ENCODE peak calls at places on chromosomes 13 and 19, in ten cellular contexts. One of them, this sample, is unnamed.

GRCh38 chr13:21913010-21913409 is 242.1 kb downstream of the FGF9 start:
- DNase-seq in cardiac muscle cell: no peak
- DNase-seq in left ventricle myocardium inferior: no peak
- DNase-seq in suprapubic skin: no peak
- DNase-seq in ovary: no peak
- DNase-seq in thoracic aorta: no peak
- DNase-seq in keratinocyte: no peak
- DNase-seq in breast epithelium: no peak
- DNase-seq in neural progenitor cell: peak
- DNase-seq in IMR-90: peak
- DNase-seq in this sample: no peak

GRCh38 chr19:870963-871401 is 11.5 kb downstream of the CFD start:
- DNase-seq in cardiac muscle cell: peak
- DNase-seq in left ventricle myocardium inferior: peak
- DNase-seq in suprapubic skin: no peak
- DNase-seq in ovary: peak
- DNase-seq in thoracic aorta: no peak
- DNase-seq in keratinocyte: no peak
- DNase-seq in breast epithelium: no peak
- DNase-seq in neural progenitor cell: no peak
- DNase-seq in IMR-90: peak
- DNase-seq in this sample: no peak

GRCh38 chr13:46172531-46172991 is 9.4 kb downstream of the LCP1 start:
- DNase-seq in cardiac muscle cell: no peak
- DNase-seq in left ventricle myocardium inferior: no peak
- DNase-seq in suprapubic skin: no peak
- DNase-seq in ovary: no peak
- DNase-seq in thoracic aorta: no peak
- DNase-seq in keratinocyte: no peak
- DNase-seq in breast epithelium: no peak
- DNase-seq in neural progenitor cell: no peak
- DNase-seq in IMR-90: no peak
- DNase-seq in this sample: no peak

GRCh38 chr13:108895220-108895704 is 265.9 kb downstream of the MYO16 start:
- DNase-seq in cardiac muscle cell: peak
- DNase-seq in left ventricle myocardium inferior: no peak
- DNase-seq in suprapubic skin: no peak
- DNase-seq in ovary: no peak
- DNase-seq in thoracic aorta: no peak
- DNase-seq in keratinocyte: no peak
- DNase-seq in breast epithelium: no peak
- DNase-seq in neural progenitor cell: peak
- DNase-seq in IMR-90: peak
- DNase-seq in this sample: no peak

GRCh38 chr13:62040806-62041205 is 625.2 kb upstream of the PCDH20 start:
- DNase-seq in cardiac muscle cell: no peak
- DNase-seq in left ventricle myocardium inferior: no peak
- DNase-seq in suprapubic skin: no peak
- DNase-seq in ovary: no peak
- DNase-seq in thoracic aorta: no peak
- DNase-seq in keratinocyte: no peak
- DNase-seq in breast epithelium: no peak
- DNase-seq in neural progenitor cell: no peak
- DNase-seq in IMR-90: no peak
- DNase-seq in this sample: no peak

GRCh38 chr13:25982908-25983307 is 68.9 kb downstream of the SHISA2 start:
- DNase-seq in cardiac muscle cell: no peak
- DNase-seq in left ventricle myocardium inferior: no peak
- DNase-seq in suprapubic skin: no peak
- DNase-seq in ovary: no peak
- DNase-seq in thoracic aorta: no peak
- DNase-seq in keratinocyte: no peak
- DNase-seq in breast epithelium: no peak
- DNase-seq in neural progenitor cell: no peak
- DNase-seq in IMR-90: no peak
- DNase-seq in this sample: no peak

GRCh38 chr13:44159633-44160279 is 213.9 kb upstream of the SERP2 start:
- DNase-seq in cardiac muscle cell: no peak
- DNase-seq in left ventricle myocardium inferior: no peak
- DNase-seq in suprapubic skin: no peak
- DNase-seq in ovary: no peak
- DNase-seq in thoracic aorta: no peak
- DNase-seq in keratinocyte: peak
- DNase-seq in breast epithelium: peak
- DNase-seq in neural progenitor cell: no peak
- DNase-seq in IMR-90: no peak
- DNase-seq in this sample: no peak

GRCh38 chr13:98918771-98919170 is 59.1 kb downstream of the DOCK9 start:
- DNase-seq in cardiac muscle cell: no peak
- DNase-seq in left ventricle myocardium inferior: no peak
- DNase-seq in suprapubic skin: no peak
- DNase-seq in ovary: no peak
- DNase-seq in thoracic aorta: no peak
- DNase-seq in keratinocyte: no peak
- DNase-seq in breast epithelium: no peak
- DNase-seq in neural progenitor cell: no peak
- DNase-seq in IMR-90: no peak
- DNase-seq in this sample: no peak

GRCh38 chr13:43587376-43587775 is 199.4 kb downstream of the ENOX1 start:
- DNase-seq in cardiac muscle cell: no peak
- DNase-seq in left ventricle myocardium inferior: no peak
- DNase-seq in suprapubic skin: no peak
- DNase-seq in ovary: no peak
- DNase-seq in thoracic aorta: no peak
- DNase-seq in keratinocyte: no peak
- DNase-seq in breast epithelium: no peak
- DNase-seq in neural progenitor cell: no peak
- DNase-seq in IMR-90: no peak
- DNase-seq in this sample: no peak

DNA sequence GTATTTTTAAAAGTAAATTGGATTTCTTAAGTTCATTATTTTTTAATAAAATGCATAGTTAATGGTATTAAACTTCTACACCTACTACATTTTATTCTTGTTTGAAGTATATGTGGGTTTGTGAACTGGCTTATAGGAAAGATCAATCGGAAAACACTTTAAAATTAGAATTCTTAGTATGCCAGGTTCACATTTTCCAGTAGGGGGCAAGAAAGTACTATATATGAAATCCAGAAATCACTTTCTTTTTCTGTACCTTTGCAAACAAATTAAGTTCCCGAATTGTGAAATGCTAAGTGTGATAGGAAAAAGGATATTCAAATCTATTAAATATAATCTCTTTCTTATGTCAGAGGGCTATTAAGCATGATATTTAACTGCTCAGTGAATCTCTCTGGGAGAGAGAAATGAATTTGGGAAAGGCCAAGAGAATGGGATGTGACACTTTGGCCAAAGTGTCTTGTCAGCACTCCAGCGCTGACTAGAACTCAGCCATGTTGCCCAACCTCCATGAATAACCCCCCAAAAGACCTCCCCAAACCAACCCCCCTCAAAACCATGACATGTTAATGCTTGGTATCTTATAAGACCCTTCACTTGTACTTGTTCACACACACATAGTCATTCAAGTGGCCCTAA is 122.6 kb upstream of the SLC10A2 start:
- DNase-seq in cardiac muscle cell: peak
- DNase-seq in left ventricle myocardium inferior: no peak
- DNase-seq in suprapubic skin: no peak
- DNase-seq in ovary: no peak
- DNase-seq in thoracic aorta: no peak
- DNase-seq in keratinocyte: no peak
- DNase-seq in breast epithelium: no peak
- DNase-seq in neural progenitor cell: peak
- DNase-seq in IMR-90: no peak
- DNase-seq in this sample: no peak
- TF ChIP-seq CTCF in cardiac muscle cell: peak
- TF ChIP-seq CTCF in left ventricle myocardium inferior: peak
- TF ChIP-seq CTCF in suprapubic skin: no peak
- TF ChIP-seq CTCF in ovary: no peak
- TF ChIP-seq CTCF in thoracic aorta: peak
- TF ChIP-seq CTCF in keratinocyte: peak
- TF ChIP-seq CTCF in breast epithelium: peak
- TF ChIP-seq CTCF in neural progenitor cell: peak
- TF ChIP-seq CTCF in IMR-90: peak
- TF ChIP-seq CTCF in this sample: peak

GRCh38 chr19:38663156-38663651 is 15.8 kb downstream of the ACTN4 start:
- DNase-seq in cardiac muscle cell: no peak
- DNase-seq in left ventricle myocardium inferior: no peak
- DNase-seq in suprapubic skin: no peak
- DNase-seq in ovary: no peak
- DNase-seq in thoracic aorta: no peak
- DNase-seq in keratinocyte: no peak
- DNase-seq in breast epithelium: no peak
- DNase-seq in neural progenitor cell: no peak
- DNase-seq in IMR-90: no peak
- DNase-seq in this sample: peak

GRCh38 chr19:38661166-38661565 is 13.7 kb downstream of the ACTN4 start:
- DNase-seq in cardiac muscle cell: no peak
- DNase-seq in left ventricle myocardium inferior: no peak
- DNase-seq in suprapubic skin: no peak
- DNase-seq in ovary: no peak
- DNase-seq in thoracic aorta: no peak
- DNase-seq in keratinocyte: no peak
- DNase-seq in breast epithelium: no peak
- DNase-seq in neural progenitor cell: no peak
- DNase-seq in IMR-90: no peak
- DNase-seq in this sample: no peak

GRCh38 chr19:38662508-38663155 is 15.2 kb downstream of the ACTN4 start:
- DNase-seq in cardiac muscle cell: no peak
- DNase-seq in left ventricle myocardium inferior: no peak
- DNase-seq in suprapubic skin: no peak
- DNase-seq in ovary: no peak
- DNase-seq in thoracic aorta: no peak
- DNase-seq in keratinocyte: no peak
- DNase-seq in breast epithelium: peak
- DNase-seq in neural progenitor cell: no peak
- DNase-seq in IMR-90: no peak
- DNase-seq in this sample: no peak

GRCh38 chr19:38660724-38661123 is 13.3 kb downstream of the ACTN4 start:
- DNase-seq in cardiac muscle cell: no peak
- DNase-seq in left ventricle myocardium inferior: no peak
- DNase-seq in suprapubic skin: no peak
- DNase-seq in ovary: no peak
- DNase-seq in thoracic aorta: no peak
- DNase-seq in keratinocyte: no peak
- DNase-seq in breast epithelium: no peak
- DNase-seq in neural progenitor cell: no peak
- DNase-seq in IMR-90: no peak
- DNase-seq in this sample: no peak

DNA sequence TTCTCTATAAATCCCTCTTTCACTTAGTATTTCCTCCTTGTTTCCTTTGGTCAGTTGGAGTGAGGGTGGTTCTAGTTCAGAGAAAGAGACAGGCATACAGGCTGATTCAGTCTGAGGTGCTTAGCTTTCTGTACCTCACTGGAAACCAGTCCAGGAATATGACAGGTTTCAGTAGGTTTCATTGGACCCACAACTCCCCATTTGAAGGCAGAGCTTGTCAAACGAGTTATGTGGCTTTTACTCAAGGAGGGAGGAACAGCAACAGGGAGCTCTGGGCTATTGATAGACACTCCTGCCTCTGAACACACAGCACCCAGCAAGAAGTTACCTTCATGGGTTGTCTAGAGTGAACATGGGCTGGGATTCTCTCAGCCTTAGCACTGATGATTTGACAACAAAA is 14.5 kb downstream of the ACTN4 start:
- DNase-seq in cardiac muscle cell: no peak
- DNase-seq in left ventricle myocardium inferior: no peak
- DNase-seq in suprapubic skin: no peak
- DNase-seq in ovary: no peak
- DNase-seq in thoracic aorta: no peak
- DNase-seq in keratinocyte: no peak
- DNase-seq in breast epithelium: peak
- DNase-seq in neural progenitor cell: no peak
- DNase-seq in IMR-90: no peak
- DNase-seq in this sample: no peak
- H3K27ac ChIP-seq in cardiac muscle cell: peak
- H3K27ac ChIP-seq in left ventricle myocardium inferior: peak
- H3K27ac ChIP-seq in suprapubic skin: peak
- H3K27ac ChIP-seq in ovary: no peak
- H3K27ac ChIP-seq in thoracic aorta: peak
- H3K27ac ChIP-seq in keratinocyte: peak
- H3K27ac ChIP-seq in breast epithelium: peak
- H3K27ac ChIP-seq in neural progenitor cell: no peak
- H3K27ac ChIP-seq in IMR-90: peak
- H3K27ac ChIP-seq in this sample: peak

DNA sequence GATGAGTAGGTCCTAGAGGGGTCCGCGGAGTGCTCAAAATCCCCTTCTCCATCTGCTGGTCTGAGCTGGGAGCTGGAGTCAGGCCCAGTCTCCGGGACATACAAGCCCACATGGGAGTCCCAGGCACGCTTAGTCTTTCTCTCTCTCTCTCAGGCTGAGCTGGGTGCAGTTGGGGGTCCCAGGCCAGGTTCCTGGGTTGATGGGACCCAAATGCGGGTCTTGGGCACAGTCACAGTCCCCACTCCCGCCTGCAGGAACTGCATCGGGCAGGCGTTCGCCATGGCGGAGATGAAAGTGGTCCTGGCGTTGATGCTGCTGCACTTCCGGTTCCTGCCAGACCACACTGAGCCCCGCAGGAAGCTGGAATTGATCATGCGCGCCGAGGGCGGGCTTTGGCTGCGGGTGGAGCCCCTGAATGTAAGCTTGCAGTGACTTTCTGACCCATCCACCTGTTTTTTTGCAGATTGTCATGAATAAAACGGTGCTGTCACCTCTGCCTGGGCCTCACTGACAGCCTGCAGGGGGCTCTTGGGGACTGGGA is 23.8 kb downstream of the CYP4F12 start:
- DNase-seq in cardiac muscle cell: no peak
- DNase-seq in left ventricle myocardium inferior: no peak
- DNase-seq in suprapubic skin: no peak
- DNase-seq in ovary: no peak
- DNase-seq in thoracic aorta: no peak
- DNase-seq in keratinocyte: no peak
- DNase-seq in breast epithelium: no peak
- DNase-seq in neural progenitor cell: no peak
- DNase-seq in IMR-90: no peak
- DNase-seq in this sample: no peak
- TF ChIP-seq CTCF in cardiac muscle cell: no peak
- TF ChIP-seq CTCF in left ventricle myocardium inferior: no peak
- TF ChIP-seq CTCF in suprapubic skin: no peak
- TF ChIP-seq CTCF in ovary: no peak
- TF ChIP-seq CTCF in thoracic aorta: no peak
- TF ChIP-seq CTCF in keratinocyte: no peak
- TF ChIP-seq CTCF in breast epithelium: no peak
- TF ChIP-seq CTCF in neural progenitor cell: no peak
- TF ChIP-seq CTCF in IMR-90: no peak
- TF ChIP-seq CTCF in this sample: no peak

GRCh38 chr13:93025984-93026383 is 200.6 kb upstream of the GPC6 start:
- DNase-seq in cardiac muscle cell: no peak
- DNase-seq in left ventricle myocardium inferior: no peak
- DNase-seq in suprapubic skin: no peak
- DNase-seq in ovary: no peak
- DNase-seq in thoracic aorta: no peak
- DNase-seq in keratinocyte: no peak
- DNase-seq in breast epithelium: no peak
- DNase-seq in neural progenitor cell: no peak
- DNase-seq in IMR-90: no peak
- DNase-seq in this sample: no peak

GRCh38 chr13:93023929-93024328 is 202.7 kb upstream of the GPC6 start:
- DNase-seq in cardiac muscle cell: no peak
- DNase-seq in left ventricle myocardium inferior: no peak
- DNase-seq in suprapubic skin: no peak
- DNase-seq in ovary: no peak
- DNase-seq in thoracic aorta: no peak
- DNase-seq in keratinocyte: no peak
- DNase-seq in breast epithelium: no peak
- DNase-seq in neural progenitor cell: no peak
- DNase-seq in IMR-90: no peak
- DNase-seq in this sample: no peak

GRCh38 chr13:93029536-93029935 is 197.1 kb upstream of the GPC6 start:
- DNase-seq in cardiac muscle cell: peak
- DNase-seq in left ventricle myocardium inferior: no peak
- DNase-seq in suprapubic skin: no peak
- DNase-seq in ovary: no peak
- DNase-seq in thoracic aorta: no peak
- DNase-seq in keratinocyte: no peak
- DNase-seq in breast epithelium: no peak
- DNase-seq in neural progenitor cell: no peak
- DNase-seq in IMR-90: peak
- DNase-seq in this sample: no peak
- H3K27ac ChIP-seq in cardiac muscle cell: no peak
- H3K27ac ChIP-seq in left ventricle myocardium inferior: no peak
- H3K27ac ChIP-seq in suprapubic skin: no peak
- H3K27ac ChIP-seq in ovary: no peak
- H3K27ac ChIP-seq in thoracic aorta: no peak
- H3K27ac ChIP-seq in keratinocyte: no peak
- H3K27ac ChIP-seq in breast epithelium: no peak
- H3K27ac ChIP-seq in neural progenitor cell: no peak
- H3K27ac ChIP-seq in IMR-90: no peak
- H3K27ac ChIP-seq in this sample: no peak

This sample was measured in psoas muscle.